ENCODE peak calls at places on chromosome 20, in four cellular contexts. X is activated T-cell treated with anti-CD3 and anti-CD28 coated beads for 1 hour, B is BJ, C is fibroblast of the aortic adventitia. T is an unnamed sample.

GRCh38 chr20:50242863-50243609 is 52.4 kb downstream of the CEBPB start:
- DNase-seq in C (no peak), B (no peak), X (no peak), T (no peak)

GRCh38 chr20:63002511-63002910 is 4.3 kb downstream of the BHLHE23 start:
- DNase-seq in B (no peak), X (no peak), C (no peak), T (no peak)

GRCh38 chr20:57071283-57071701 is 195.1 kb downstream of the BMP7 start:
- DNase-seq in X (no peak), C (no peak), B (no peak), T (no peak)

GRCh38 chr20:19908586-19908985 is 108.6 kb upstream of the NAA20 start:
- DNase-seq in B (no peak), C (no peak), X (no peak), T (no peak)

GRCh38 chr20:46423342-46423741 is 16.9 kb upstream of the ELMO2 start:
- DNase-seq in B (no peak), C (no peak), X (no peak), T (no peak)

GRCh38 chr20:58938541-58938940 is 42.5 kb upstream of the NELFCD start:
- DNase-seq in X (no peak), B (no peak), C (no peak), T (no peak)

GRCh38 chr20:11261533-11262000 is 587.8 kb upstream of the JAG1 start:
- DNase-seq in C (peak), X (no peak), B (no peak), T (no peak)

GRCh38 chr20:44948107-44948506 is 12.1 kb downstream of the TOMM34 start:
- DNase-seq in C (no peak), B (no peak), X (no peak), T (no peak)

GRCh38 chr20:39607124-39607523 is 645.0 kb downstream of the DHX35 start:
- DNase-seq in X (no peak), C (peak), B (no peak), T (no peak)

GRCh38 chr20:61725145-61725544 is 340.5 kb downstream of the TAF4 start:
- DNase-seq in X (no peak), C (no peak), B (no peak), T (no peak)

GRCh38 chr20:3123542-3123941 is 36.1 kb downstream of the FASTKD5 start:
- DNase-seq in C (no peak), B (no peak), X (no peak), T (no peak)

GRCh38 chr20:11195899-11196558 is 522.2 kb upstream of the JAG1 start:
- DNase-seq in X (no peak), B (no peak), C (peak), T (no peak)

GRCh38 chr20:47566269-47566668 is 64.6 kb downstream of the NCOA3 start:
- DNase-seq in C (no peak), B (no peak), X (no peak), T (no peak)

T was measured in HFF-Myc.